ENCODE peak calls at places on chromosomes 6 and 20, in ten cellular contexts. F is stimulated activated naive CD8-positive, alpha-beta T cell treated with anti-CD3 and anti-CD28 coated beads, Interleukin-15, Interleukin-2, amounts not matched to agents 100 U/mL and 50 U/mL, for 24 hours; Y is stimulated activated CD8-positive, alpha-beta memory T cell treated with anti-CD3 and anti-CD28 coated beads, Interleukin-4, amount 100 ng/mL, for 24 hours; M is NCI-H774; Z is GM06990; T is NCI-H1436; W is epithelial cell of esophagus; R is LHCN-M2; A is T-helper 2 cell; S is endothelial cell of umbilical vein. D is an unnamed sample.

GRCh38 chr20:25076731-25077609 is 5.0 kb downstream of the VSX1 start:
- DNase-seq in W (peak; percentile 70), S (no peak), Y (no peak), M (peak; percentile 19), F (no peak), T (no peak), Z (no peak), A (no peak), R (peak; percentile 30), D (peak; percentile 41)

GRCh38 chr6:107956586-107957164 is 1.3 kb downstream of the SEC63 start:
- DNase-seq in A (no peak), Y (no peak), F (no peak), W (peak; percentile 39), Z (no peak), M (no peak), S (no peak), R (no peak), T (no peak), D (peak; percentile 19)

GRCh38 chr6:169654590-169655391 is 47.0 kb downstream of the WDR27 start:
- DNase-seq in F (peak; percentile 56), S (peak; percentile 83), W (peak; percentile 80), M (no peak), Z (peak; percentile 70), A (peak; percentile 62), R (peak; percentile 61), Y (peak; percentile 44), T (peak; percentile 63), D (peak; percentile 70)

GRCh38 chr20:32017711-32018251 is 7.5 kb downstream of the CCM2L start:
- DNase-seq in A (peak; percentile 57), R (no peak), Z (no peak), M (peak; percentile 85), Y (no peak), W (peak; percentile 71), S (no peak), F (peak; percentile 27), T (peak; percentile 90), D (peak; percentile 31)

GRCh38 chr20:51376121-51376520 is 166.4 kb downstream of the NFATC2 start:
- DNase-seq in F (no peak), T (no peak), Z (no peak), Y (no peak), M (no peak), A (no peak), R (no peak), S (no peak), W (no peak), D (no peak)

GRCh38 chr6:24982231-24982630 is 46.5 kb upstream of the RIPOR2 start:
- DNase-seq in T (no peak), R (no peak), W (peak; percentile 38), S (no peak), F (no peak), A (no peak), Y (no peak), Z (no peak), M (no peak), D (no peak)

GRCh38 chr20:33910056-33910455 is 83.7 kb upstream of the RALY start:
- DNase-seq in A (no peak), S (peak; percentile 87), Z (no peak), M (no peak), F (no peak), R (no peak), Y (no peak), T (no peak), W (no peak), D (no peak)

GRCh38 chr6:57104350-57104749 is 14.4 kb downstream of the ZNF451 start:
- DNase-seq in F (no peak), Z (no peak), A (no peak), Y (no peak), S (no peak), R (no peak), W (no peak), M (no peak), T (no peak), D (no peak)

GRCh38 chr6:3388786-3389185 is 68.1 kb downstream of the SLC22A23 start:
- DNase-seq in Y (no peak), Z (peak; percentile 64), M (no peak), T (no peak), A (no peak), S (no peak), W (no peak), F (no peak), R (no peak), D (peak; percentile 64)

GRCh38 chr6:43383021-43383667 is 13.7 kb upstream of the ZNF318 start:
- DNase-seq in M (no peak), S (no peak), Z (no peak), F (no peak), W (peak; percentile 27), A (no peak), T (no peak), R (peak; percentile 76), Y (no peak), D (no peak)

GRCh38 chr20:23302801-23303200 is 47.8 kb upstream of the NXT1 start:
- DNase-seq in F (no peak), A (no peak), W (no peak), M (no peak), Y (no peak), T (no peak), R (no peak), S (no peak), Z (no peak), D (no peak)

GRCh38 chr20:50557549-50558134 is 47.5 kb downstream of the PTPN1 start:
- DNase-seq in R (no peak), F (no peak), T (no peak), M (no peak), S (no peak), Z (no peak), A (no peak), W (no peak), Y (no peak), D (no peak)

GRCh38 chr6:20182926-20183521 is 29.2 kb downstream of the MBOAT1 start:
- DNase-seq in M (peak; percentile 45), Z (no peak), S (no peak), T (no peak), A (no peak), Y (no peak), R (no peak), F (no peak), W (peak; percentile 86), D (no peak)

GRCh38 chr6:44855562-44856494 is 468.3 kb downstream of the CDC5L start:
- DNase-seq in R (no peak), Y (no peak), M (no peak), Z (no peak), F (no peak), A (no peak), T (peak; percentile 8), S (peak; percentile 24), W (no peak), D (no peak)

GRCh38 chr6:170221052-170221752 is 69.7 kb downstream of the DLL1 start:
- DNase-seq in R (no peak), Y (no peak), T (no peak), A (no peak), M (no peak), F (no peak), W (no peak), S (no peak), Z (no peak), D (no peak)

D was measured in GM12865.